ENCODE peak calls at places on chromosomes 3 and 15, in six cellular contexts. One of them, this sample, is unnamed.

GRCh38 chr3:192259661-192260060 is 467.7 kb downstream of the FGF12 start:
- DNase-seq in pons: no peak
- DNase-seq in heart left ventricle: no peak
- DNase-seq in T-helper 17 cell: no peak
- DNase-seq in RWPE1: no peak
- DNase-seq in GM20000: no peak
- DNase-seq in this sample: no peak

GRCh38 chr15:72690938-72691337 is 4.9 kb downstream of the BBS4 start:
- DNase-seq in pons: no peak
- DNase-seq in heart left ventricle: no peak
- DNase-seq in T-helper 17 cell: no peak
- DNase-seq in RWPE1: no peak
- DNase-seq in GM20000: no peak
- DNase-seq in this sample: no peak

GRCh38 chr3:195537995-195538394 is 5.1 kb downstream of the PPP1R2 start:
- DNase-seq in pons: no peak
- DNase-seq in heart left ventricle: no peak
- DNase-seq in T-helper 17 cell: no peak
- DNase-seq in RWPE1: no peak
- DNase-seq in GM20000: no peak
- DNase-seq in this sample: peak

GRCh38 chr3:49327485-49327884 is 12.4 kb downstream of the USP4 start:
- DNase-seq in pons: no peak
- DNase-seq in heart left ventricle: no peak
- DNase-seq in T-helper 17 cell: no peak
- DNase-seq in RWPE1: no peak
- DNase-seq in GM20000: no peak
- DNase-seq in this sample: no peak

GRCh38 chr3:134901461-134901860 is 106.4 kb downstream of the EPHB1 start:
- DNase-seq in pons: no peak
- DNase-seq in heart left ventricle: no peak
- DNase-seq in T-helper 17 cell: no peak
- DNase-seq in RWPE1: no peak
- DNase-seq in GM20000: no peak
- DNase-seq in this sample: no peak

GRCh38 chr3:66376568-66376967 is 124.3 kb downstream of the LRIG1 start:
- DNase-seq in pons: no peak
- DNase-seq in heart left ventricle: no peak
- DNase-seq in T-helper 17 cell: no peak
- DNase-seq in RWPE1: peak
- DNase-seq in GM20000: no peak
- DNase-seq in this sample: no peak

GRCh38 chr15:22979069-22979698 is 984 bp downstream of the CYFIP1 start:
- DNase-seq in pons: no peak
- DNase-seq in heart left ventricle: peak
- DNase-seq in T-helper 17 cell: no peak
- DNase-seq in RWPE1: peak
- DNase-seq in GM20000: peak
- DNase-seq in this sample: no peak

GRCh38 chr3:16399473-16399872 is 114.0 kb downstream of the RFTN1 start:
- DNase-seq in pons: no peak
- DNase-seq in heart left ventricle: peak
- DNase-seq in T-helper 17 cell: no peak
- DNase-seq in RWPE1: no peak
- DNase-seq in GM20000: no peak
- DNase-seq in this sample: no peak